ENCODE peak calls at places on chromosomes 3 and 15, in four cellular contexts. G, J, M and D are unnamed samples.

GRCh38 chr3:171526146-171526545 is 65.9 kb upstream of the TNIK start:
- DNase-seq in G (no peak), J (no peak), M (no peak), D (no peak)

GRCh38 chr3:74328505-74328904 is 286.0 kb downstream of the CNTN3 start:
- DNase-seq in G (no peak), J (no peak), M (no peak), D (no peak)

GRCh38 chr3:52722491-52722890 is 16.6 kb downstream of the SPCS1 start:
- DNase-seq in G (no peak), J (no peak), M (no peak), D (peak)

GRCh38 chr3:126287171-126287535 is 70.1 kb downstream of the KLF15 start:
- DNase-seq in G (no peak), J (no peak), M (no peak), D (no peak)

GRCh38 chr3:149371001-149371722 is 6.3 kb downstream of the TM4SF1 start:
- DNase-seq in G (no peak), J (no peak), M (no peak), D (no peak)

GRCh38 chr3:64954995-64955636 is 267.3 kb upstream of the ADAMTS9 start:
- DNase-seq in G (peak), J (no peak), M (no peak), D (no peak)

GRCh38 chr3:133273346-133273745 is 126.5 kb upstream of the BFSP2 start:
- DNase-seq in G (no peak), J (no peak), M (no peak), D (no peak)

GRCh38 chr15:23648920-23649515 is 1.4 kb upstream of the MAGEL2 start:
- DNase-seq in G (no peak), J (no peak), M (no peak), D (no peak)

GRCh38 chr15:50248994-50249586 is 16.4 kb downstream of the HDC start:
- DNase-seq in G (no peak), J (no peak), M (no peak), D (peak)

GRCh38 chr3:19972056-19972455 is 25.2 kb downstream of the RAB5A start:
- DNase-seq in G (no peak), J (peak), M (no peak), D (no peak)

GRCh38 chr3:170054204-170054603 is 16.4 kb downstream of the GPR160 start:
- DNase-seq in G (no peak), J (no peak), M (no peak), D (no peak)

GRCh38 chr3:183635431-183636220 is at the start of gene KLHL24:
- DNase-seq in G (peak), J (peak), M (peak), D (peak)
- TF ChIP-seq CTCF in G (peak), J (no peak), M (no peak), D (no peak)

DNA sequence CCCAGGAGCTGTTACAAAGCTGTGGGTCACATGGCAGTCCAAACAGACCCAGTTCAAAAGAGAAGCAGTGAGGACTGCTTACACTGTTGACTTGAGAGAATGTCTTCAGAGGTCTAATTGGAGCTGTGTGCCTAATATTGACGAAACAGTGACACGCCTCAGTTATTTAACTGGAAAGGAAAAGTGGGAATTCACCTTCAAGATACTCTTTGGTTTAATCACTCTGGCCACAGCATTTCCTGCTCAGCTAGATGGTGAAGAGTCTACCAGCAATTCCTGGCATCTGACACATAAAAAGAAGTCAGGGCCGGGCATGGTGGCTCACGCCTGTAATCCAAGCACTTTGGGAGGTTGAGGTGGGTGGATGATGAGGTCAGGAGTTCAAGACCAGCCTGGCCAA is 326.4 kb downstream of the SV2B start:
- DNase-seq in G (no peak), J (no peak), M (no peak), D (no peak)
- TF ChIP-seq CTCF in G (no peak), J (no peak), M (no peak), D (no peak)

GRCh38 chr15:69400850-69401249 is 13.3 kb upstream of the KIF23 start:
- DNase-seq in G (no peak), J (no peak), M (no peak), D (peak)
- TF ChIP-seq CTCF in G (no peak), J (no peak), M (no peak), D (no peak)

DNA sequence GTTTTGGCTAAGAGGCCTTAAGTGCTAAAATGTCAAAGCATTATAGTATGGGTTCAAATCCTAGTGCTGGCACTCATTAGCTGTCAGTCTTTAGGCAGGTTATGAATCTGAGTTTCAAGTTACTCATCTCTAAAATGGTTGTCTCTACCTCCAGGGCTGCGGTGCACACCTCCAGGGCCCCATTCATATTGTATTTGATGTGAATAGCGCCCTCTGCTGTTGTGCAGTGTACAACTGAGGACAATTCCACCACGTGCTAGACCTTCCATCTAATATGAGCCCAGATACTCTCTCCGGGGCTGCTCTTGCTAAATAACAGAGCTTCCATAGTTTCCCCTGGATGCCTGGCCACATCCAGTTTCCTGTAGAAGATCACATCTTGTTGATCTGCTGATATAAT is 54.3 kb downstream of the OXNAD1 start:
- DNase-seq in G (no peak), J (no peak), M (no peak), D (no peak)
- TF ChIP-seq CTCF in G (no peak), J (peak), M (no peak), D (peak)

GRCh38 chr15:60134609-60135008 is 130.5 kb downstream of the FOXB1 start:
- DNase-seq in G (no peak), J (no peak), M (no peak), D (no peak)
- TF ChIP-seq CTCF in G (no peak), J (peak), M (no peak), D (no peak)